ENCODE peak calls at places on chromosomes 6 and 20, in nine cellular contexts. J, V, Y, A, I, M, G, U and D are unnamed samples.

GRCh38 chr6:42301986-42302385 is 84.3 kb upstream of the MRPS10 start:
- DNase-seq in J (no peak), U (no peak), Y (no peak), V (no peak), M (no peak), A (no peak), I (no peak), G (no peak), D (no peak)

GRCh38 chr6:19734519-19734918 is 102.7 kb upstream of the ID4 start:
- DNase-seq in A (no peak), J (no peak), M (no peak), U (no peak), G (no peak), I (no peak), V (no peak), Y (no peak), D (no peak)

GRCh38 chr6:16564430-16564829 is 196.8 kb downstream of the ATXN1 start:
- DNase-seq in U (no peak), Y (no peak), M (peak), G (no peak), I (no peak), V (no peak), J (no peak), A (no peak), D (no peak)

GRCh38 chr20:1010659-1011058 is 8.5 kb upstream of the RSPO4 start:
- DNase-seq in J (no peak), A (no peak), M (no peak), V (no peak), U (no peak), I (no peak), Y (peak), G (no peak), D (no peak)

GRCh38 chr6:148395583-148396101 is 53.0 kb downstream of the SASH1 start:
- DNase-seq in G (no peak), A (peak), V (no peak), J (no peak), U (no peak), Y (no peak), I (peak), M (no peak), D (no peak)

GRCh38 chr6:5425267-5425666 is 164.0 kb downstream of the FARS2 start:
- DNase-seq in G (no peak), Y (no peak), J (no peak), I (no peak), M (no peak), A (no peak), V (no peak), U (no peak), D (no peak)

GRCh38 chr6:19478992-19479391 is 358.2 kb upstream of the ID4 start:
- DNase-seq in I (no peak), J (no peak), Y (no peak), V (no peak), G (no peak), M (peak), A (no peak), U (no peak), D (no peak)

GRCh38 chr20:52572687-52573086 is 381.1 kb upstream of the ZFP64 start:
- DNase-seq in U (no peak), I (no peak), A (no peak), M (no peak), Y (no peak), G (no peak), V (no peak), J (no peak), D (no peak)

GRCh38 chr20:57659789-57660509 is 39.7 kb upstream of the ZBP1 start:
- DNase-seq in G (no peak), A (peak), J (peak), I (peak), Y (no peak), V (no peak), M (no peak), U (no peak), D (peak)

GRCh38 chr6:73455865-73456629 is 4.0 kb upstream of the CGAS start:
- DNase-seq in J (no peak), I (no peak), A (no peak), U (no peak), G (no peak), M (no peak), Y (no peak), V (peak), D (no peak)

GRCh38 chr6:94260755-94261154 is 841.4 kb upstream of the EPHA7 start:
- DNase-seq in A (no peak), G (no peak), M (no peak), J (no peak), Y (no peak), U (no peak), V (no peak), I (no peak), D (no peak)

GRCh38 chr20:50346372-50347347 is 156.0 kb downstream of the CEBPB start:
- DNase-seq in G (no peak), I (no peak), A (peak), Y (no peak), J (peak), U (peak), M (peak), V (peak), D (no peak)

GRCh38 chr6:14917101-14917500 is 328.8 kb upstream of the JARID2 start:
- DNase-seq in I (no peak), A (no peak), Y (no peak), M (peak), J (no peak), G (no peak), V (peak), U (no peak), D (no peak)

GRCh38 chr6:29631860-29632731 is 887 bp downstream of the GABBR1 start:
- DNase-seq in I (peak), G (peak), A (peak), M (peak), J (peak), V (peak), Y (peak), U (peak), D (peak)

GRCh38 chr6:100461273-100461919 is 3.3 kb downstream of the SIM1 start:
- DNase-seq in A (no peak), M (no peak), V (no peak), G (no peak), Y (no peak), J (no peak), U (no peak), I (no peak), D (no peak)

GRCh38 chr20:46987001-46987400 is 92.4 kb downstream of the EYA2 start:
- DNase-seq in I (no peak), G (no peak), U (no peak), J (no peak), A (no peak), Y (no peak), V (no peak), M (no peak), D (no peak)

GRCh38 chr20:36182604-36183154 is 28.1 kb downstream of the EPB41L1 start:
- DNase-seq in J (no peak), G (no peak), I (no peak), Y (no peak), A (no peak), V (no peak), M (no peak), U (no peak), D (no peak)

GRCh38 chr6:4133941-4134838 is 1.2 kb downstream of the ECI2 start:
- DNase-seq in V (peak), G (peak), M (peak), J (peak), Y (no peak), I (no peak), U (peak), A (no peak), D (no peak)

GRCh38 chr20:5559937-5560336 is 190.3 kb upstream of the SHLD1 start:
- DNase-seq in V (no peak), I (no peak), Y (no peak), U (no peak), A (no peak), J (no peak), M (no peak), G (no peak), D (no peak)

GRCh38 chr6:101146389-101146788 is 247.1 kb upstream of the GRIK2 start:
- DNase-seq in J (no peak), G (no peak), A (no peak), U (no peak), V (peak), I (no peak), Y (no peak), M (no peak), D (no peak)

GRCh38 chr6:123168892-123169851 is 173.1 kb downstream of the CLVS2 start:
- DNase-seq in J (no peak), M (no peak), U (no peak), G (no peak), A (no peak), V (no peak), I (no peak), Y (no peak), D (no peak)

GRCh38 chr6:22737331-22737730 is 168.0 kb downstream of the HDGFL1 start:
- DNase-seq in A (peak), U (no peak), V (no peak), G (no peak), I (no peak), Y (no peak), J (peak), M (no peak), D (peak)

GRCh38 chr6:912871-913663 is 220.1 kb upstream of the EXOC2 start:
- DNase-seq in A (no peak), U (no peak), J (no peak), Y (no peak), I (no peak), M (peak), V (peak), G (no peak), D (no peak)

GRCh38 chr6:105892577-105893262 is 193.4 kb upstream of the PRDM1 start:
- DNase-seq in G (peak), V (no peak), U (no peak), A (no peak), I (no peak), M (no peak), Y (peak), J (no peak), D (no peak)

GRCh38 chr6:163872335-163872734 is 457.8 kb downstream of the QKI start:
- DNase-seq in G (no peak), Y (no peak), I (no peak), A (no peak), M (peak), V (peak), J (no peak), U (no peak), D (no peak)

GRCh38 chr6:30683980-30684338 is 2.5 kb downstream of the PPP1R18 start:
- DNase-seq in G (no peak), Y (no peak), J (no peak), U (no peak), V (no peak), M (no peak), I (no peak), A (no peak), D (no peak)

GRCh38 chr6:159093608-159094443 is 49.0 kb upstream of the TAGAP start:
- DNase-seq in M (no peak), J (no peak), V (no peak), Y (no peak), I (peak), A (no peak), G (no peak), U (no peak), D (no peak)

GRCh38 chr20:11274137-11274536 is 600.3 kb upstream of the JAG1 start:
- DNase-seq in V (peak), J (peak), U (no peak), A (no peak), G (no peak), M (peak), I (no peak), Y (no peak), D (no peak)

GRCh38 chr20:8124639-8125038 is 7.4 kb upstream of the PLCB1 start:
- DNase-seq in V (no peak), J (no peak), G (no peak), M (no peak), I (no peak), A (no peak), U (no peak), Y (no peak), D (no peak)

GRCh38 chr6:138509371-138509770 is 10.1 kb upstream of the NHSL1 start:
- DNase-seq in Y (no peak), I (no peak), U (no peak), M (peak), V (peak), G (peak), J (peak), A (no peak), D (no peak)

GRCh38 chr6:14542670-14543366 is 425.2 kb downstream of the CD83 start:
- DNase-seq in V (peak), Y (peak), A (no peak), U (no peak), J (no peak), M (peak), G (peak), I (no peak), D (no peak)

GRCh38 chr6:33205172-33206026 is 944 bp downstream of the HSD17B8 start:
- DNase-seq in M (peak), V (peak), I (no peak), G (no peak), J (no peak), Y (peak), A (no peak), U (no peak), D (no peak)

GRCh38 chr20:2133318-2134183 is 31.9 kb downstream of the STK35 start:
- DNase-seq in I (no peak), V (no peak), U (no peak), J (peak), M (peak), Y (no peak), G (no peak), A (no peak), D (no peak)

GRCh38 chr20:34713194-34713943 is 9.2 kb downstream of the TP53INP2 start:
- DNase-seq in G (peak), A (no peak), U (no peak), I (no peak), V (peak), J (peak), M (peak), Y (peak), D (no peak)

GRCh38 chr6:107179004-107179403 is 63.7 kb upstream of the BEND3 start:
- DNase-seq in I (peak), Y (no peak), U (no peak), J (no peak), A (no peak), G (peak), M (peak), V (no peak), D (no peak)
- TF ChIP-seq CTCF in I (peak), Y (no peak), U (peak), J (no peak), A (no peak), G (no peak), M (peak), V (peak), D (peak)

DNA sequence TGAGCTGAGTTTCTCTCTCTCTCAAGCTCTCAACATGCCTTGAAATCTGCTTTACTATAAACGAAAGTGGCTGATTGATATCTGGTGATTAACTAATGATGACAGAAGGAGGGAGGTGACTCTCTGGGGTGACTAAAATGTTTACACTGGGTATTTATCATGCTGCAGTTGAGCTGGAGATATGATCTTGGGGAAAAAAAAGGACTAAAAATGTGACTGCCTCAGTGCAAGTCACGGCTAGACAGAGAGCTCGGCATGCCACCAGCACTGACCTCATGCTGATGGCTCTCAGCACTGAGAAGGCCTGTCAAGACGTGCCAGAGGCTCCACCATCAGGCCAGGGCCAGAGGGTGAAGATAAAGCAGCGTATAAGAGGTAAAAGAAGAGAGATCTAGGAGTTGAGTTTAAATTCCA is 103.1 kb upstream of the SPACA1 start:
- DNase-seq in Y (no peak), G (no peak), V (peak), A (peak), I (peak), M (peak), U (no peak), J (no peak), D (no peak)
- TF ChIP-seq CTCF in Y (peak), G (no peak), V (no peak), A (no peak), I (no peak), M (peak), U (no peak), J (no peak), D (no peak)

GRCh38 chr20:4008877-4009276 is 6.5 kb downstream of the RNF24 start:
- DNase-seq in V (no peak), J (no peak), U (no peak), G (no peak), I (no peak), Y (no peak), A (no peak), M (no peak), D (no peak)
- TF ChIP-seq CTCF in V (no peak), J (no peak), U (peak), G (no peak), I (no peak), Y (no peak), A (no peak), M (no peak), D (no peak)

GRCh38 chr6:57267586-57268293 is 45.6 kb upstream of the RAB23 start:
- DNase-seq in U (no peak), Y (peak), G (peak), I (peak), J (peak), M (peak), V (peak), A (no peak), D (no peak)
- TF ChIP-seq CTCF in U (peak), Y (peak), G (peak), I (peak), J (peak), M (peak), V (no peak), A (no peak), D (peak)

DNA sequence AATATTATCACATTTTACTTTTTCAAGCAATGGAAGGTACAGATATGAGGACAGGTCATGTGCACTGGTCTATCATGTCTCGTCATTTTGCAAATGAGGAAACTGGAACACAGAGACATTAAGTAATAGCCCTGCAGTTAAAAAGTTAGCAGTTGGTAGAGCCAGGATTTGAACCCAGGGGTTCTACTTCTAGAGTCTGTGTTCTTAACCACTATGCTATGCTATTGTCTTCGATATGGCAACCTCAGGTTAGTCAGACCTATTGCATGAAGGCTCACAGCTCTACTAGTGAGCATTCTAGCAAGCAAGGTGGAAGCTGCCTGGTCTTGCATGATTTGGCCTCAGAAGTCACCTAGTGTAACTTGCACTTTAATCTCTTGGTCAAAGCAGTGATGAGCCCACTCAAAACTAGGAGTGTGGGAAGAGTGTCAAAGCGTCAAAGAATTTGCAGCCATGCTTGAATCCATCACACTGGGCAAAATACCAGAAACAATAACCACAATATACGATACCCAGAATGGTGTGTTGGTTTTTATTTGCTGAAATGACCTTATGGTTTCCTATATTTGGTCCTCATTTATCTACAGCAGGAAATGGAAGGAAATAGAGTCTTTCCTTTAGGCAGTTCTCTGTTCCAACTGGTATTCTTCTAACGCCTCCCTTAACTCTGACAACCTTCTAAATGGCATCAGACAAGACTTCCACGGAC is 20.4 kb upstream of the BMP2 start:
- DNase-seq in G (no peak), U (no peak), V (peak), I (no peak), J (no peak), A (no peak), M (no peak), Y (no peak), D (no peak)
- TF ChIP-seq CTCF in G (no peak), U (no peak), V (no peak), I (no peak), J (no peak), A (no peak), M (no peak), Y (no peak), D (no peak)

GRCh38 chr6:68730291-68731054 is 95.4 kb downstream of the ADGRB3 start:
- DNase-seq in G (no peak), A (no peak), V (no peak), I (no peak), Y (no peak), M (no peak), J (no peak), U (no peak), D (no peak)
- TF ChIP-seq CTCF in G (no peak), A (no peak), V (no peak), I (no peak), Y (no peak), M (no peak), J (no peak), U (no peak), D (no peak)